ENCODE peak calls at places on chromosomes 3 and 15, in five cellular contexts. L is left lung, A is neural progenitor cell, U is prostate gland, D is DND-41. G is an unnamed sample. For H3K36me3, the result is how much of the 10 kb centered on the place peaks cover.

GRCh38 chr3:160141485-160142185 is 83.6 kb upstream of the C3orf80 start:
- DNase-seq in A (no peak), U (no peak), L (no peak), D (no peak), G (no peak)

GRCh38 chr3:189714991-189715961 is 84.1 kb downstream of the TP63 start:
- DNase-seq in U (no peak), D (no peak), A (no peak), L (no peak), G (peak)

GRCh38 chr3:11131371-11131770 is 22.9 kb upstream of the HRH1 start:
- DNase-seq in D (no peak), U (no peak), L (no peak), A (no peak), G (no peak)

GRCh38 chr3:25080461-25080860 is 347.6 kb upstream of the RARB start:
- DNase-seq in A (no peak), L (no peak), U (no peak), D (no peak), G (no peak)

GRCh38 chr15:25250011-25250596 is 188.7 kb downstream of the UBE3A start:
- DNase-seq in A (no peak), D (no peak), U (no peak), L (peak), G (no peak)

GRCh38 chr3:33438871-33439270 is 1.3 kb downstream of the UBP1 start:
- DNase-seq in D (no peak), L (no peak), U (no peak), A (no peak), G (no peak)

GRCh38 chr3:40971191-40972168 is 227.8 kb upstream of the CTNNB1 start:
- DNase-seq in L (peak), A (no peak), U (peak), D (no peak), G (peak)

GRCh38 chr3:14658978-14659377 is 7.4 kb downstream of the CCDC174 start:
- DNase-seq in L (no peak), D (no peak), A (no peak), U (no peak), G (no peak)

GRCh38 chr3:72279068-72279598 is 494.2 kb upstream of the PROK2 start:
- DNase-seq in U (peak), L (no peak), D (no peak), A (no peak), G (no peak)

GRCh38 chr3:120170223-120170622 is 76.0 kb upstream of the GSK3B start:
- DNase-seq in L (no peak), D (no peak), A (no peak), U (no peak), G (no peak)

GRCh38 chr3:35635931-35636683 is 3.2 kb upstream of the ARPP21 start:
- DNase-seq in D (peak), L (no peak), A (no peak), U (no peak), G (no peak)

GRCh38 chr15:97036301-97036700 is 705.8 kb downstream of the NR2F2 start:
- DNase-seq in A (no peak), L (no peak), U (no peak), D (no peak), G (no peak)

GRCh38 chr15:31974855-31975421 is 55.4 kb upstream of the CHRNA7 start:
- DNase-seq in D (peak), L (no peak), U (no peak), A (peak), G (no peak)

GRCh38 chr15:80674245-80674614 is 20.9 kb upstream of the ABHD17C start:
- DNase-seq in A (no peak), U (no peak), D (no peak), L (no peak), G (peak)

GRCh38 chr15:42444415-42445063 is 46.4 kb downstream of the ZNF106 start:
- DNase-seq in A (no peak), L (no peak), U (peak), D (no peak), G (no peak)

GRCh38 chr3:129507181-129507831 is 21.1 kb upstream of the RHO start:
- DNase-seq in L (no peak), D (no peak), U (no peak), A (no peak), G (no peak)

GRCh38 chr3:172635588-172635987 is 75.3 kb downstream of the NCEH1 start:
- DNase-seq in D (no peak), A (no peak), L (no peak), U (no peak), G (peak)

DNA sequence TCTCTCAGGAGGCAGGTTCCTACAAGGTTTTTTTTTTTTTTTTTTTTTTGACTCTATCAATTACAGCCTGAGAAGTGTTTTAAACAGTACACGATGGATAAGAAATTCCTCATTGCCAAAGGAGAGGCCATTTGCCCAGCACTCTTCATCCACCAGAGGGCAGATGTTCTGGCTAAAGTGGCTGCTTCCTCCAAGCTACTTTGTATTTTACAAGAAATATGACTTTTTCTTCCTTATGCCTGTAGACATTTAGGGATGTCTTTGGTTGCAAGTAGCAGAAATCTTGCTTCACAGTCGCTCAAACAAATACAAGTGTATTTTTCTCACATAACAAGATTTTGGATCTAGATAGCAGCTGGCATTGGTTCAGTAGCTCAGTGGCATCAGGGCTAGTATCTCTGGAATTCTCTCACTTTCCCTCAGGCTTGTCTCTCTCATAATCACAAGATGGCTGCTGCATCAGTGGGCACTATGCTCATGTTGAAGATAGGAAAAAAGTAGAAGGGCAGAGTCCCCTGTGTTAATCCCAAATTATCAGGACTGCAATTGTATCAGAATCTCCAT is 139.1 kb upstream of the COL8A1 start:
- DNase-seq in U (no peak), L (no peak), A (peak), D (no peak), G (no peak)
- TF ChIP-seq CTCF in U (peak), L (peak), A (peak), D (peak), G (peak)

GRCh38 chr15:53359038-53359437 is 400.4 kb downstream of the WDR72 start:
- DNase-seq in A (no peak), L (no peak), U (no peak), D (no peak), G (no peak)
- H3K36me3 ChIP-seq in A (under half), L (under half), U (under half), D (under half), G (under half)

DNA sequence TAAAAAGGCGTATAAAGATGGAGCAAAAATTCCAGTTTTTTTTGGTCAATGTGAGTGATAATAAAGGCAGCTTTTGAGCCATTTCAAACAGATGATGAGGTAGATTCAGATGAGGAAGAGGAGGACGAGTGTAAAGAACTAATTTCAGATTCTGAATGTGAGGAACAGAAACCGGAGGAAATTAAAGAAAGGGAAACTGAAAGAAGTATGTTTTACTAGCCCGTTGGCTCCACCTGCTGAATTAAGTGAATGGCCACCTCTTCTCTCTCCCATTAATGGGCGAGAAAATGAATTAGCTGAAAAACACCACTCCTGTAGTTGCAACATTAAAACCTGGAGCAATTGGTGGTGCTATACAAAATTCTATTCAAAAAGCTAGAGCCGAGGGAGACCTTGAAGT is 55.4 kb downstream of the CYP19A1 start:
- DNase-seq in D (no peak), L (no peak), U (no peak), A (no peak), G (peak)
- H3K4me3 ChIP-seq in D (no peak), L (no peak), U (no peak), A (no peak), G (no peak)

GRCh38 chr15:70014860-70015490 is 82.7 kb downstream of the TLE3 start:
- DNase-seq in L (no peak), D (no peak), U (no peak), A (peak), G (peak)
- TF ChIP-seq CTCF in L (no peak), D (no peak), U (no peak), A (no peak), G (peak)